ENCODE peak calls at places on chromosome X, in ten cellular contexts. Z, L, C, M, A, O, G, I, K and B are unnamed samples.

GRCh38 chrX:40098264-40099045 is 697 bp upstream of the BCOR start:
- DNase-seq in Z (peak; percentile 57), L (no peak), C (no peak), M (no peak), A (peak; percentile 65), O (peak; percentile 62), G (peak; percentile 61), I (no peak), K (peak; percentile 61), B (peak; percentile 56)

GRCh38 chrX:41881166-41881565 is 42.2 kb downstream of the CASK start:
- DNase-seq in Z (no peak), L (no peak), C (no peak), M (no peak), A (no peak), O (no peak), G (no peak), I (no peak), K (no peak), B (no peak)

GRCh38 chrX:38664285-38664684 is 102.9 kb downstream of the TSPAN7 start:
- DNase-seq in Z (no peak), L (peak; percentile 52), C (no peak), M (no peak), A (no peak), O (no peak), G (peak; percentile 22), I (no peak), K (no peak), B (peak; percentile 29)

GRCh38 chrX:48520455-48520854 is 1.2 kb upstream of the EBP start:
- DNase-seq in Z (no peak), L (no peak), C (no peak), M (no peak), A (no peak), O (no peak), G (no peak), I (no peak), K (no peak), B (no peak)

GRCh38 chrX:46649421-46650260 is 76.1 kb downstream of the CHST7 start:
- DNase-seq in Z (no peak), L (peak; percentile 52), C (peak; percentile 42), M (peak; percentile 69), A (no peak), O (peak; percentile 49), G (peak; percentile 59), I (no peak), K (no peak), B (peak; percentile 27)

GRCh38 chrX:28586291-28586690 is 955 bp upstream of the IL1RAPL1 start:
- DNase-seq in Z (no peak), L (peak; percentile 59), C (no peak), M (no peak), A (no peak), O (no peak), G (peak; percentile 42), I (no peak), K (no peak), B (peak; percentile 61)

GRCh38 chrX:35622601-35623000 is 175.5 kb upstream of the MAGEB16 start:
- DNase-seq in Z (no peak), L (no peak), C (no peak), M (no peak), A (no peak), O (no peak), G (no peak), I (no peak), K (no peak), B (no peak)

GRCh38 chrX:129115104-129115503 is 408.2 kb downstream of the SMARCA1 start:
- DNase-seq in Z (no peak), L (peak; percentile 10), C (no peak), M (no peak), A (no peak), O (no peak), G (no peak), I (no peak), K (no peak), B (peak; percentile 0)

GRCh38 chrX:46502848-46503247 is 42.4 kb downstream of the ZNF674 start:
- DNase-seq in Z (no peak), L (no peak), C (no peak), M (no peak), A (no peak), O (no peak), G (no peak), I (no peak), K (no peak), B (no peak)

GRCh38 chrX:15977644-15978043 is 123.0 kb upstream of the AP1S2 start:
- DNase-seq in Z (no peak), L (no peak), C (no peak), M (no peak), A (no peak), O (no peak), G (no peak), I (no peak), K (no peak), B (no peak)

GRCh38 chrX:10071451-10072163 is 85.2 kb upstream of the CLCN4 start:
- DNase-seq in Z (no peak), L (peak; percentile 14), C (no peak), M (no peak), A (no peak), O (no peak), G (no peak), I (no peak), K (no peak), B (no peak)

GRCh38 chrX:20177093-20177492 is 35.5 kb upstream of the EIF1AX start:
- DNase-seq in Z (no peak), L (no peak), C (no peak), M (no peak), A (no peak), O (no peak), G (no peak), I (no peak), K (no peak), B (no peak)

GRCh38 chrX:134469481-134469880 is 9.5 kb downstream of the HPRT1 start:
- DNase-seq in Z (no peak), L (peak; percentile 44), C (no peak), M (no peak), A (no peak), O (no peak), G (peak; percentile 35), I (no peak), K (no peak), B (peak; percentile 43)

GRCh38 chrX:69066966-69067525 is 98.2 kb downstream of the PJA1 start:
- DNase-seq in Z (no peak), L (no peak), C (no peak), M (no peak), A (no peak), O (no peak), G (no peak), I (no peak), K (no peak), B (no peak)

GRCh38 chrX:78027798-78028197 is 58.4 kb upstream of the PGAM4 start:
- DNase-seq in Z (no peak), L (no peak), C (no peak), M (no peak), A (no peak), O (no peak), G (no peak), I (no peak), K (no peak), B (no peak)

GRCh38 chrX:14039344-14039743 is 9.7 kb upstream of the GEMIN8 start:
- DNase-seq in Z (peak; percentile 53), L (peak; percentile 58), C (peak; percentile 30), M (no peak), A (no peak), O (no peak), G (peak; percentile 50), I (peak; percentile 68), K (peak; percentile 58), B (peak; percentile 10)

GRCh38 chrX:154731203-154731602 is 19.7 kb downstream of the GAB3 start:
- DNase-seq in Z (no peak), L (no peak), C (no peak), M (no peak), A (no peak), O (no peak), G (no peak), I (no peak), K (no peak), B (no peak)

GRCh38 chrX:118495061-118495921 is at the start of gene DOCK11:
- DNase-seq in Z (peak; percentile 74), L (peak; percentile 84), C (peak; percentile 77), M (peak; percentile 91), A (peak; percentile 71), O (peak; percentile 89), G (peak; percentile 89), I (peak; percentile 71), K (peak; percentile 82), B (peak; percentile 87)

GRCh38 chrX:36986231-36986630 is 21.9 kb upstream of the FAM47C start:
- DNase-seq in Z (no peak), L (no peak), C (no peak), M (no peak), A (no peak), O (no peak), G (no peak), I (no peak), K (no peak), B (no peak)

GRCh38 chrX:29775890-29776289 is 439.5 kb upstream of the MAGEB2 start:
- DNase-seq in Z (no peak), L (no peak), C (no peak), M (no peak), A (no peak), O (no peak), G (no peak), I (no peak), K (no peak), B (no peak)

GRCh38 chrX:77432998-77433397 is 14.2 kb upstream of the FGF16 start:
- DNase-seq in Z (no peak), L (no peak), C (no peak), M (no peak), A (no peak), O (no peak), G (no peak), I (no peak), K (no peak), B (no peak)

GRCh38 chrX:30489323-30489722 is 88.2 kb downstream of the TASL start:
- DNase-seq in Z (no peak), L (no peak), C (no peak), M (no peak), A (no peak), O (no peak), G (no peak), I (no peak), K (no peak), B (no peak)

GRCh38 chrX:39888730-39889129 is 209.0 kb downstream of the BCOR start:
- DNase-seq in Z (no peak), L (no peak), C (no peak), M (no peak), A (no peak), O (no peak), G (no peak), I (no peak), K (no peak), B (no peak)

GRCh38 chrX:11113731-11114130 is 2.6 kb downstream of the HCCS start:
- DNase-seq in Z (no peak), L (peak; percentile 3), C (no peak), M (no peak), A (no peak), O (no peak), G (peak; percentile 15), I (no peak), K (no peak), B (no peak)

GRCh38 chrX:84189125-84189524 is 1.1 kb upstream of the RPS6KA6 start:
- DNase-seq in Z (no peak), L (no peak), C (no peak), M (no peak), A (no peak), O (no peak), G (no peak), I (no peak), K (no peak), B (no peak)

GRCh38 chrX:13081385-13082285 is 37.2 kb upstream of the FAM9C start:
- DNase-seq in Z (no peak), L (peak; percentile 62), C (no peak), M (no peak), A (no peak), O (no peak), G (no peak), I (no peak), K (peak; percentile 41), B (no peak)

GRCh38 chrX:89034679-89035078 is 287.7 kb downstream of the CPXCR1 start:
- DNase-seq in Z (no peak), L (no peak), C (no peak), M (no peak), A (no peak), O (no peak), G (no peak), I (no peak), K (no peak), B (no peak)

GRCh38 chrX:16223385-16223784 is 56.1 kb downstream of the MAGEB17 start:
- DNase-seq in Z (no peak), L (no peak), C (no peak), M (no peak), A (no peak), O (no peak), G (no peak), I (no peak), K (no peak), B (no peak)